ENCODE peak calls at places on chromosomes 5 and 9, in ten cellular contexts. One of them, this sample, is unnamed.
A peak's percentile ranks its signal among the peaks of the same experiment; 100 is the strongest.

GRCh38 chr5:72711361-72711760 is 105.1 kb upstream of the TNPO1 start:
- DNase-seq in DMS53: peak; percentile 19
- DNase-seq in NCI-H748 treated with DMSO at 0.1 percent for 48 hours: no peak
- DNase-seq in progenitor cell of endocrine pancreas: no peak
- DNase-seq in NCI-H1417 treated with DMSO at 0.1 percent for 48 hours: no peak
- DNase-seq in stimulated activated CD8-positive, alpha-beta memory T cell treated with anti-CD3 and anti-CD28 coated beads, Interleukin-12 subunit alpha, Interleukin-12 subunit beta, amount 100 ng/mL, for 4 hours: no peak
- DNase-seq in stimulated activated CD4-positive, alpha-beta T cell treated with anti-CD3 and anti-CD28 coated beads, TNF-alpha, amount 100 ng/mL, for 4 hours: no peak
- DNase-seq in NCI-H510A treated with DMSO at 0.1 percent for 48 hours: no peak
- DNase-seq in HTR-8/SVneo: no peak
- DNase-seq in neural crest cell: no peak
- DNase-seq in this sample: no peak

GRCh38 chr5:5424736-5425135 is 2.3 kb downstream of the ICE1 start:
- DNase-seq in DMS53: no peak
- DNase-seq in NCI-H748 treated with DMSO at 0.1 percent for 48 hours: no peak
- DNase-seq in progenitor cell of endocrine pancreas: no peak
- DNase-seq in NCI-H1417 treated with DMSO at 0.1 percent for 48 hours: no peak
- DNase-seq in stimulated activated CD8-positive, alpha-beta memory T cell treated with anti-CD3 and anti-CD28 coated beads, Interleukin-12 subunit alpha, Interleukin-12 subunit beta, amount 100 ng/mL, for 4 hours: no peak
- DNase-seq in stimulated activated CD4-positive, alpha-beta T cell treated with anti-CD3 and anti-CD28 coated beads, TNF-alpha, amount 100 ng/mL, for 4 hours: no peak
- DNase-seq in NCI-H510A treated with DMSO at 0.1 percent for 48 hours: no peak
- DNase-seq in HTR-8/SVneo: no peak
- DNase-seq in neural crest cell: no peak
- DNase-seq in this sample: no peak

GRCh38 chr5:8633259-8633658 is 764.3 kb downstream of the MTRR start:
- DNase-seq in DMS53: no peak
- DNase-seq in NCI-H748 treated with DMSO at 0.1 percent for 48 hours: no peak
- DNase-seq in progenitor cell of endocrine pancreas: no peak
- DNase-seq in NCI-H1417 treated with DMSO at 0.1 percent for 48 hours: no peak
- DNase-seq in stimulated activated CD8-positive, alpha-beta memory T cell treated with anti-CD3 and anti-CD28 coated beads, Interleukin-12 subunit alpha, Interleukin-12 subunit beta, amount 100 ng/mL, for 4 hours: no peak
- DNase-seq in stimulated activated CD4-positive, alpha-beta T cell treated with anti-CD3 and anti-CD28 coated beads, TNF-alpha, amount 100 ng/mL, for 4 hours: no peak
- DNase-seq in NCI-H510A treated with DMSO at 0.1 percent for 48 hours: no peak
- DNase-seq in HTR-8/SVneo: no peak
- DNase-seq in neural crest cell: no peak
- DNase-seq in this sample: no peak

GRCh38 chr5:147857302-147858129 is 21.0 kb upstream of the SCGB3A2 start:
- DNase-seq in DMS53: peak; percentile 72
- DNase-seq in NCI-H748 treated with DMSO at 0.1 percent for 48 hours: peak; percentile 20
- DNase-seq in progenitor cell of endocrine pancreas: peak; percentile 53
- DNase-seq in NCI-H1417 treated with DMSO at 0.1 percent for 48 hours: no peak
- DNase-seq in stimulated activated CD8-positive, alpha-beta memory T cell treated with anti-CD3 and anti-CD28 coated beads, Interleukin-12 subunit alpha, Interleukin-12 subunit beta, amount 100 ng/mL, for 4 hours: no peak
- DNase-seq in stimulated activated CD4-positive, alpha-beta T cell treated with anti-CD3 and anti-CD28 coated beads, TNF-alpha, amount 100 ng/mL, for 4 hours: no peak
- DNase-seq in NCI-H510A treated with DMSO at 0.1 percent for 48 hours: peak; percentile 48
- DNase-seq in HTR-8/SVneo: peak; percentile 21
- DNase-seq in neural crest cell: peak; percentile 75
- DNase-seq in this sample: peak; percentile 37

GRCh38 chr5:109884676-109885075 is 194.9 kb downstream of the MAN2A1 start:
- DNase-seq in DMS53: no peak
- DNase-seq in NCI-H748 treated with DMSO at 0.1 percent for 48 hours: no peak
- DNase-seq in progenitor cell of endocrine pancreas: no peak
- DNase-seq in NCI-H1417 treated with DMSO at 0.1 percent for 48 hours: no peak
- DNase-seq in stimulated activated CD8-positive, alpha-beta memory T cell treated with anti-CD3 and anti-CD28 coated beads, Interleukin-12 subunit alpha, Interleukin-12 subunit beta, amount 100 ng/mL, for 4 hours: no peak
- DNase-seq in stimulated activated CD4-positive, alpha-beta T cell treated with anti-CD3 and anti-CD28 coated beads, TNF-alpha, amount 100 ng/mL, for 4 hours: no peak
- DNase-seq in NCI-H510A treated with DMSO at 0.1 percent for 48 hours: no peak
- DNase-seq in HTR-8/SVneo: no peak
- DNase-seq in neural crest cell: no peak
- DNase-seq in this sample: no peak

GRCh38 chr5:115850771-115851416 is 9.2 kb downstream of the AP3S1 start:
- DNase-seq in DMS53: peak; percentile 54
- DNase-seq in NCI-H748 treated with DMSO at 0.1 percent for 48 hours: no peak
- DNase-seq in progenitor cell of endocrine pancreas: no peak
- DNase-seq in NCI-H1417 treated with DMSO at 0.1 percent for 48 hours: no peak
- DNase-seq in stimulated activated CD8-positive, alpha-beta memory T cell treated with anti-CD3 and anti-CD28 coated beads, Interleukin-12 subunit alpha, Interleukin-12 subunit beta, amount 100 ng/mL, for 4 hours: no peak
- DNase-seq in stimulated activated CD4-positive, alpha-beta T cell treated with anti-CD3 and anti-CD28 coated beads, TNF-alpha, amount 100 ng/mL, for 4 hours: no peak
- DNase-seq in NCI-H510A treated with DMSO at 0.1 percent for 48 hours: no peak
- DNase-seq in HTR-8/SVneo: no peak
- DNase-seq in neural crest cell: no peak
- DNase-seq in this sample: no peak

GRCh38 chr9:2116073-2116472 is 100.9 kb downstream of the SMARCA2 start:
- DNase-seq in DMS53: peak; percentile 7
- DNase-seq in NCI-H748 treated with DMSO at 0.1 percent for 48 hours: no peak
- DNase-seq in progenitor cell of endocrine pancreas: no peak
- DNase-seq in NCI-H1417 treated with DMSO at 0.1 percent for 48 hours: no peak
- DNase-seq in stimulated activated CD8-positive, alpha-beta memory T cell treated with anti-CD3 and anti-CD28 coated beads, Interleukin-12 subunit alpha, Interleukin-12 subunit beta, amount 100 ng/mL, for 4 hours: no peak
- DNase-seq in stimulated activated CD4-positive, alpha-beta T cell treated with anti-CD3 and anti-CD28 coated beads, TNF-alpha, amount 100 ng/mL, for 4 hours: no peak
- DNase-seq in NCI-H510A treated with DMSO at 0.1 percent for 48 hours: no peak
- DNase-seq in HTR-8/SVneo: peak; percentile 28
- DNase-seq in neural crest cell: no peak
- DNase-seq in this sample: peak; percentile 29

GRCh38 chr5:162248107-162248713 is 180.6 kb downstream of the GABRG2 start:
- DNase-seq in DMS53: peak; percentile 85
- DNase-seq in NCI-H748 treated with DMSO at 0.1 percent for 48 hours: no peak
- DNase-seq in progenitor cell of endocrine pancreas: no peak
- DNase-seq in NCI-H1417 treated with DMSO at 0.1 percent for 48 hours: no peak
- DNase-seq in stimulated activated CD8-positive, alpha-beta memory T cell treated with anti-CD3 and anti-CD28 coated beads, Interleukin-12 subunit alpha, Interleukin-12 subunit beta, amount 100 ng/mL, for 4 hours: no peak
- DNase-seq in stimulated activated CD4-positive, alpha-beta T cell treated with anti-CD3 and anti-CD28 coated beads, TNF-alpha, amount 100 ng/mL, for 4 hours: no peak
- DNase-seq in NCI-H510A treated with DMSO at 0.1 percent for 48 hours: peak; percentile 1
- DNase-seq in HTR-8/SVneo: no peak
- DNase-seq in neural crest cell: peak; percentile 9
- DNase-seq in this sample: no peak

GRCh38 chr5:134041570-134042411 is 37.0 kb upstream of the VDAC1 start:
- DNase-seq in DMS53: no peak
- DNase-seq in NCI-H748 treated with DMSO at 0.1 percent for 48 hours: no peak
- DNase-seq in progenitor cell of endocrine pancreas: no peak
- DNase-seq in NCI-H1417 treated with DMSO at 0.1 percent for 48 hours: no peak
- DNase-seq in stimulated activated CD8-positive, alpha-beta memory T cell treated with anti-CD3 and anti-CD28 coated beads, Interleukin-12 subunit alpha, Interleukin-12 subunit beta, amount 100 ng/mL, for 4 hours: no peak
- DNase-seq in stimulated activated CD4-positive, alpha-beta T cell treated with anti-CD3 and anti-CD28 coated beads, TNF-alpha, amount 100 ng/mL, for 4 hours: no peak
- DNase-seq in NCI-H510A treated with DMSO at 0.1 percent for 48 hours: no peak
- DNase-seq in HTR-8/SVneo: no peak
- DNase-seq in neural crest cell: no peak
- DNase-seq in this sample: no peak